ENCODE peak calls at places on chromosome 19, in eight cellular contexts. J is Calu3, B is lower lobe of right lung, R is sigmoid colon, N is GM06990, A is GM12865, L is WTC11, X is AG09319. O is an unnamed sample.

GRCh38 chr19:50204811-50205675 is 1.6 kb downstream of the MYH14 start:
- DNase-seq in J (peak), B (peak), R (no peak), N (peak), A (no peak), L (peak), X (no peak), O (no peak)

GRCh38 chr19:40365613-40366401 is 17.3 kb downstream of the PLD3 start:
- DNase-seq in J (no peak), B (peak), R (peak), N (peak), A (peak), L (peak), X (peak), O (no peak)

GRCh38 chr19:40721140-40721486 is 4.2 kb downstream of the ITPKC start:
- DNase-seq in J (no peak), B (no peak), R (no peak), N (no peak), A (no peak), L (no peak), X (no peak), O (no peak)

GRCh38 chr19:39083983-39084731 is at the start of gene ACP7:
- DNase-seq in J (peak), B (no peak), R (no peak), N (no peak), A (no peak), L (peak), X (no peak), O (no peak)

GRCh38 chr19:2500861-2501260 is 24.9 kb downstream of the GADD45B start:
- DNase-seq in J (no peak), B (no peak), R (no peak), N (no peak), A (no peak), L (no peak), X (no peak), O (no peak)

GRCh38 chr19:3338541-3339181 is 27.7 kb upstream of the NFIC start:
- DNase-seq in J (peak), B (peak), R (peak), N (no peak), A (no peak), L (no peak), X (no peak), O (no peak)

GRCh38 chr19:23403581-23404324 is 8.5 kb upstream of the ZNF91 start:
- DNase-seq in J (no peak), B (no peak), R (no peak), N (no peak), A (no peak), L (no peak), X (no peak), O (no peak)

GRCh38 chr19:15374796-15375440 is 4.7 kb downstream of the AKAP8 start:
- DNase-seq in J (no peak), B (no peak), R (no peak), N (no peak), A (no peak), L (no peak), X (no peak), O (no peak)

GRCh38 chr19:49916839-49917733 is 11.9 kb upstream of the ATF5 start:
- DNase-seq in J (no peak), B (no peak), R (no peak), N (no peak), A (no peak), L (peak), X (no peak), O (no peak)

GRCh38 chr19:4449022-4449825 is 8.4 kb downstream of the UBXN6 start:
- DNase-seq in J (no peak), B (no peak), R (peak), N (no peak), A (no peak), L (no peak), X (no peak), O (no peak)

GRCh38 chr19:3013261-3013725 is 15.8 kb downstream of the TLE2 start:
- DNase-seq in J (no peak), B (no peak), R (no peak), N (no peak), A (no peak), L (no peak), X (no peak), O (no peak)

GRCh38 chr19:1901940-1902404 is 3.2 kb upstream of the ADAT3 start:
- DNase-seq in J (no peak), B (peak), R (peak), N (no peak), A (peak), L (no peak), X (no peak), O (no peak)

GRCh38 chr19:43425567-43426392 is 11.1 kb downstream of the TEX101 start:
- DNase-seq in J (peak), B (no peak), R (peak), N (no peak), A (no peak), L (no peak), X (no peak), O (no peak)

DNA sequence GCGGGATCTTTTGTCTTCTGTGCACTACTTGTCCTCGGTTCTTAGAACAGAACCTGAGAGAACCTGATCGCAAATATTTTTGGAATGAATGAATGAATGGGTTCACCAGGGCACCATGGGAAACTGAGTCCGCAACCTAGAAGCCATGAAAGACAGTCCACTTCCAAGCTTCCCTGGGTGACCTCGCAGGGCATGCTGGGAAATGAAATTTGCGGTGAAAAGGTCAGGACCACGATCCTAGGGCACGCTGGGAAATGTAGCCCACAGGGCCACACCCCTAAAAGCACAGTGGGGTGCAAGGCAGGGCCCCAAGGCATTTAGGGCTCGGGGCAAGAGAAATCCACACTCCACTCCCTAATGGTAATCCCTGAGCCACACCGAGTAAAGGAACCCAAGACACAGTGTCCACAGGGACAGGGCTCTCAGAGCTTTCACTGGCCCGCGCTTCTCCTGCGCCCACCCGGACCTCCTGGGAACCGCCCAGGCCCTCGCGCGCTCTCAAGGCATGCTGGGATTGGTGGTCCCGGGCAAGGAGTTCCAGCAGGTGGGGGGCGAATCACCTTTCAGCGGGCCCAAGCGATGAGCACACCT is 1.1 kb upstream of the PPP1R12C start:
- DNase-seq in J (no peak), B (peak), R (no peak), N (no peak), A (peak), L (peak), X (no peak), O (no peak)
- TF ChIP-seq CTCF in J (no peak), B (no peak), R (no peak), N (no peak), A (no peak), L (no peak), X (no peak), O (no peak)

GRCh38 chr19:20969498-20969897 is 46.4 kb downstream of the ZNF85 start:
- DNase-seq in J (no peak), B (no peak), R (no peak), N (no peak), A (no peak), L (no peak), X (no peak), O (no peak)

GRCh38 chr19:20969898-20970297 is 46.8 kb downstream of the ZNF85 start:
- DNase-seq in J (no peak), B (no peak), R (no peak), N (no peak), A (no peak), L (no peak), X (no peak), O (no peak)

GRCh38 chr19:20968092-20968491 is 45.0 kb downstream of the ZNF85 start:
- DNase-seq in J (no peak), B (no peak), R (no peak), N (no peak), A (no peak), L (no peak), X (no peak), O (no peak)

GRCh38 chr19:20964798-20965197 is 41.7 kb downstream of the ZNF85 start:
- DNase-seq in J (no peak), B (no peak), R (no peak), N (no peak), A (no peak), L (peak), X (no peak), O (no peak)
- TF ChIP-seq CTCF in J (no peak), B (no peak), R (no peak), N (no peak), A (no peak), L (peak), X (no peak), O (no peak)

GRCh38 chr19:20359933-20360720 is 193.1 kb downstream of the ZNF486 start:
- DNase-seq in J (no peak), B (no peak), R (no peak), N (no peak), A (no peak), L (peak), X (no peak), O (no peak)
- TF ChIP-seq CTCF in J (no peak), B (peak), R (no peak), N (no peak), A (no peak), L (peak), X (no peak), O (peak)

GRCh38 chr19:41859618-41860418 is at the start of gene RPS19:
- DNase-seq in J (peak), B (peak), R (peak), N (peak), A (peak), L (peak), X (peak), O (peak)
- TF ChIP-seq CTCF in J (peak), B (peak), R (peak), N (no peak), A (peak), L (peak), X (peak), O (peak)

DNA sequence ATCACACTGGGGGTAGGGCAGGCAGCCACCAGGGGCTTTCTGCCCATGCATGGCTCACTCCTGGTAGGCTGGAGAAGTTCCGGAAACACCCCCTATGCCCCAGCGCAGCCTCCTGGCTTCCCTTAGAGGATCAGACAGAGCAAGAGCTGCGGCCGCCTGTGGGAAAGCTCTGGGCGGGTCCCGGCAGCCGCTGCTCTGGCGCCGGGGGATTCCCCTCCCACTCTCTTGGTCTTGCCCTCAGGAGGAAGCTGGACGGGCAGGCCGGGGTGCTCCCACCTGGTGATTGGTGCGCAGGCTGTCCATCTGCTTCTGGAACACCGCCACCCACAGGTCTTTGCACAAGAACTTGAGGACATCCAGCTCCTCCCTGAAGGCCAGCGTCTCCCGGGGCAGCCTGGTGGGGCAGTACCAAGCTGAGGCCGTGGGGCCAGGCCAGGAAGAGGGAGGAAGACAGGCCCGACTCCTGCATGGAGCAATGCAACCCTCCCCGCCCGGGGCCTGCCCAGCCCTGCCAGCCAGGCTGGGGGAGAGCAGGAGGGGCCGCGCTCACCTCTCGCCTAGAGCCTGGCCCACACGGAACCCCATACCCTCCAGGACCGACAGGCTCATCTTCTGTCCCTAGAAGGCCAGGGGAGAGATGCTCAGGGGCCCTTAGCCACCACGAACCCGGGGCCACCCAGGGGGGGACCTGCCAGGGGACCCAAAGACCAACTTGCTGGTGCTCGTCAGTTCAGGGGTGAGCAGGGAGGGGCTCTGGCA is 4.0 kb upstream of the NKPD1 start:
- DNase-seq in J (peak), B (peak), R (no peak), N (peak), A (peak), L (peak), X (no peak), O (no peak)
- TF ChIP-seq CTCF in J (no peak), B (no peak), R (no peak), N (peak), A (no peak), L (no peak), X (no peak), O (peak)

DNA sequence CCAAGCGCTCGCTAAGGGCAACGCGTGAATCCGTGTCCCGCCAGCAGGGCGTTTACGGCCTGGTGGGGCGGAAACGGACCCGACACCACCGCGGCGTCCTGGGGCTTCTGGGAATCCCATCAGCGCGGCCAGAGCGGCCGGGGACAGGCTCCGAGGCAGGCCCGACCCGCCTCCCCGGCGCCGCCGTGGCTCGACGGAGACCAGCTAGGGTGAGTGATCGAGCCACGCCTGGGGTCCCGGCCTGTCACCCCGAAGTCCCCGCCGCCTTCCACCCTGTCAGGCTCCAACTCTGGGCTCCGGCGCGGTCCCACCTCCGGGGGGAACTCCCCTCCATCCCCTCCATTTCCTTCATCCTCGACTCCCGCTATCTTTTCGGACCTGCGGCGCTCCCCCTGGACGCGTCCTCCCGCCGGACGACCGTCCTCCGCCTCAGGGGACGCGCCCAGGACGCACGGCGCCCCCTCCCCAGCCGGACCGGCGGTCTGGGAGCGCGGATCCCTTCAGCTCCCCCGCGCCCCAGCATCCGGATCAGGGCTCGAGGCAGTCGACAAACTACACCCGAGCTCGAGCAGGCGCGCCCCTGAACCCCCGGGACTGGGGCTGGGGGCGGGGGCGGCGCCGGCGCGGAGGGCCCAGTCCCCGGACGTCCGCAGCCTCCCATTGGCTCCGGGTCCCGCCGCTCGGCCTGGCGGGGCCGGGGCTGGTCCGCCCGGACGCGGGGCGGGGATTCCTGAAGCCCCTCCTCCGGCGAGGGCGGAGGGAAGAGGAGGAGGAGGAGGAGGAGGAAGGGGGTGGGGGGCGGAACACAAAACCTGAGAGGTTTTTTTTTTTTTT is 643 bp upstream of the BICRA start:
- DNase-seq in J (peak), B (peak), R (peak), N (peak), A (peak), L (peak), X (peak), O (no peak)
- TF ChIP-seq CTCF in J (no peak), B (peak), R (peak), N (peak), A (peak), L (no peak), X (peak), O (peak)

DNA sequence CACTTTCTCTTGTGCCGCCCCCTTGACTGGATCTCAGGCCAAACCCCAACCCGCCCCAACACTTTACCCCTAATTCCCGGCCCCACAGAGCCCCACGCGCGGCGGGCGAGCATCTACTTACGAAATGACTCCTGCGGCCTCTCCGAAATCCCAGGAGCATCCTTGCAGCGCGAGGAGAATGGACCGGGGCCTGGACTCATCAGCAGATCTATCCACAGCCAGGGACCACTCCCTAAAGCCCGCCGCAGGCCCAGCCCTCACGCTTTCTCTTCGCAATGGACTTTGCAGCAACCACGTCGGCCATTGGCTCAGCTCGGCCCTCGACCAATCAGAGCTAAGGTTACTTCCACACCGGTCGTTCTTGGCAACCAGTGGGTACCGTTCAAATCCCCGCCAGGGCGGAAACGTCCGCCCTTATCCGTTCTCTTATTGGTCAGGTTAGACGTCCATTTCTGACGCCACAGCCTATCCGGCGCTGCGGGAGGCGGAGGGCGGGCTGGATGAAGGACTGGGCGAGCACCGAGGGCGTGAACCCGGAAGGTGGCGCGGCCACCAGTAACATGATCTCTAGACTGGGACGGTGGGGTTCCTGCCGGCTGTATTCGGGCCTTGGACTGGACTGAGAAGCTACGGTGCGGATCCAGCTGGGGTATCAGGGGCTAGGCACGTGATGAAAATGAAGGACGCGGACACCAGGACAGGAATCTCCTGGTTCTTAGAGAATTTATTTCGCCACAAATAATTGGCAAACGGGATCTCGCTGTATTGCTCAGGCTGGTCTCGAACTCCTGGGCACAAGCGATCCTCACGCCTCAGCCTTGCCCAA is at the start of the genes CEP89 and FAAP24:
- DNase-seq in J (peak), B (peak), R (peak), N (peak), A (peak), L (peak), X (peak), O (peak)
- TF ChIP-seq CTCF in J (no peak), B (no peak), R (no peak), N (no peak), A (no peak), L (no peak), X (no peak), O (no peak)

GRCh38 chr19:13034636-13035035 is 39.4 kb downstream of the NFIX start:
- DNase-seq in J (no peak), B (no peak), R (no peak), N (no peak), A (no peak), L (no peak), X (no peak), O (no peak)
- TF ChIP-seq CTCF in J (no peak), B (no peak), R (no peak), N (no peak), A (no peak), L (no peak), X (no peak), O (no peak)

GRCh38 chr19:10874019-10874418 is 2.7 kb downstream of the CARM1 start:
- DNase-seq in J (no peak), B (no peak), R (no peak), N (no peak), A (no peak), L (no peak), X (no peak), O (no peak)

GRCh38 chr19:10870501-10870954 is 825 bp upstream of the CARM1 start:
- DNase-seq in J (no peak), B (no peak), R (no peak), N (no peak), A (no peak), L (no peak), X (no peak), O (no peak)

GRCh38 chr19:10870955-10871603 is at the start of gene CARM1:
- DNase-seq in J (peak), B (peak), R (peak), N (peak), A (peak), L (peak), X (peak), O (peak)

GRCh38 chr19:10872551-10873107 is 1.3 kb downstream of the CARM1 start:
- DNase-seq in J (no peak), B (no peak), R (no peak), N (no peak), A (peak), L (no peak), X (no peak), O (no peak)

DNA sequence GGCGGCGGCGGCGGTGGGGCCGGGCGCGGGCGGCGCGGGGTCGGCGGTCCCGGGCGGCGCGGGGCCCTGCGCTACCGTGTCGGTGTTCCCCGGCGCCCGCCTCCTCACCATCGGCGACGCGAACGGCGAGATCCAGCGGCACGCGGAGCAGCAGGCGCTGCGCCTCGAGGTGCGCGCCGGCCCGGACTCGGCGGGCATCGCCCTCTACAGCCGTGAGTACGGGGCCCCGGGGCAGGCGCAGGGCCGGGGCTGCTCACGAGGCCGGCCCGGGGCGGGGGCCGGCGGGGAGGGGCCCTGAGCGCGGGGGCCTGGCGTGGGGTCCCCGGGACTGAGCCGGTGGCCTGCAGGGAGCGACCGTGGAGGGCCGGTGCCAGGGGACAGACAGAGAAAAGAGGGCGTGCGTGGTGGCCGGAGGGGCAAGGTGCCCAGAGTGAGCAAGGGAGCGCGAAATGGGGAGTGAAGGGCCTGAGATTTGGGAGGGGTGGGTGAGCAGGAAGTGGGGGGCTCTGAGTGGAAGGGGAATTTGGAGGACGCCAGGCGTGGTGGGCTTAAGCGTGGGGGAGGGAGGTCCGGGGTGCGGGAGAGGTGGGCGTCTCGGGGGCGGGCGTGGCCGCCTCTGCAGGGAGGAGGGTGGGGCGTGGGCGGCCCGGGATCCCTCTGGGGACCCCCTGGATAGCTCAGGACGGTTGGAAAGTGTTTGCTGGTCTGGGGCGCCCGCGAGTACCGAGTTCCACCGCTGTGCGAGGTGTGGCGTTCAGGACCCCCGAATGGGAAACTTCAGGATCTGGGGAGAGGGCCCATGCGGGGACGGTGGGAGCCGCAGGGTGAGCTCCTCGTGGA is 578 bp downstream of the CARM1 start:
- DNase-seq in J (peak), B (peak), R (peak), N (peak), A (peak), L (peak), X (no peak), O (no peak)
- TF ChIP-seq CTCF in J (no peak), B (no peak), R (peak), N (no peak), A (peak), L (peak), X (no peak), O (peak)